ENCODE peak calls at places on chromosome 19, in ten cellular contexts. R is NCI-H1436, N is progenitor cell of endocrine pancreas, W is HuH-7.5, Q is hepatic stellate cell, M is ureter, E is OCI-M1, H is NB4, Z is NCI-H1930, D is NCI-H1694. T is an unnamed sample.

GRCh38 chr19:46579286-46579944 is 21.7 kb upstream of the CALM3 start:
- DNase-seq in R (no peak), N (no peak), W (no peak), Q (peak), M (no peak), E (peak), H (no peak), Z (no peak), D (no peak), T (no peak)

GRCh38 chr19:19510432-19510831 is 4.9 kb downstream of the TSSK6 start:
- DNase-seq in R (no peak), N (no peak), W (no peak), Q (no peak), M (no peak), E (no peak), H (no peak), Z (no peak), D (no peak), T (no peak)

GRCh38 chr19:17687141-17687856 is 855 bp downstream of the UNC13A start:
- DNase-seq in R (no peak), N (no peak), W (no peak), Q (no peak), M (no peak), E (no peak), H (no peak), Z (no peak), D (no peak), T (no peak)

GRCh38 chr19:47099576-47100050 is 14.0 kb downstream of the ZC3H4 start:
- DNase-seq in R (no peak), N (no peak), W (no peak), Q (no peak), M (no peak), E (no peak), H (peak), Z (no peak), D (no peak), T (no peak)

GRCh38 chr19:42114412-42114811 is 17.8 kb downstream of the POU2F2 start:
- DNase-seq in R (peak), N (no peak), W (no peak), Q (no peak), M (no peak), E (no peak), H (no peak), Z (no peak), D (no peak), T (no peak)

GRCh38 chr19:47735131-47735530 is 10.2 kb upstream of the NOP53 start:
- DNase-seq in R (no peak), N (no peak), W (no peak), Q (no peak), M (no peak), E (no peak), H (no peak), Z (no peak), D (no peak), T (no peak)

GRCh38 chr19:55654833-55655647 is at the start of gene U2AF2:
- DNase-seq in R (peak), N (peak), W (peak), Q (peak), M (peak), E (peak), H (peak), Z (peak), D (peak), T (peak)

GRCh38 chr19:13956365-13956744 is 4.0 kb downstream of the DCAF15 start:
- DNase-seq in R (no peak), N (no peak), W (no peak), Q (no peak), M (no peak), E (no peak), H (no peak), Z (no peak), D (no peak), T (no peak)

GRCh38 chr19:748274-748598 is 2.7 kb upstream of the MISP start:
- DNase-seq in R (no peak), N (no peak), W (no peak), Q (no peak), M (no peak), E (no peak), H (no peak), Z (no peak), D (no peak), T (no peak)

T was measured in Caco-2.